ENCODE peak calls at places on chromosomes 11 and 22, in five cellular contexts. One of them, this sample, is unnamed.

GRCh38 chr22:35172452-35172851 is 84.8 kb upstream of the HMGXB4 start:
- DNase-seq in left lung: no peak
- DNase-seq in fibroblast of lung: no peak
- DNase-seq in HCT116: no peak
- DNase-seq in AG04450: no peak
- DNase-seq in this sample: no peak

GRCh38 chr11:33234397-33235168 is 22.6 kb upstream of the HIPK3 start:
- DNase-seq in left lung: peak
- DNase-seq in fibroblast of lung: peak
- DNase-seq in HCT116: no peak
- DNase-seq in AG04450: no peak
- DNase-seq in this sample: no peak

GRCh38 chr11:2444301-2445106 is at the start of the genes KCNQ1 and TRPM5:
- DNase-seq in left lung: peak
- DNase-seq in fibroblast of lung: no peak
- DNase-seq in HCT116: peak
- DNase-seq in AG04450: no peak
- DNase-seq in this sample: peak

GRCh38 chr22:24270556-24271405 is at the start of gene SPECC1L:
- DNase-seq in left lung: peak
- DNase-seq in fibroblast of lung: peak
- DNase-seq in HCT116: peak
- DNase-seq in AG04450: peak
- DNase-seq in this sample: peak

GRCh38 chr22:36762687-36763260 is 13.1 kb downstream of the IFT27 start:
- DNase-seq in left lung: peak
- DNase-seq in fibroblast of lung: peak
- DNase-seq in HCT116: no peak
- DNase-seq in AG04450: peak
- DNase-seq in this sample: no peak

GRCh38 chr11:120707098-120707497 is 195.6 kb downstream of the GRIK4 start:
- DNase-seq in left lung: no peak
- DNase-seq in fibroblast of lung: no peak
- DNase-seq in HCT116: no peak
- DNase-seq in AG04450: no peak
- DNase-seq in this sample: no peak

GRCh38 chr22:48300877-48301276 is 1526.8 kb downstream of the BRD1 start:
- DNase-seq in left lung: no peak
- DNase-seq in fibroblast of lung: no peak
- DNase-seq in HCT116: no peak
- DNase-seq in AG04450: no peak
- DNase-seq in this sample: no peak

GRCh38 chr11:130037058-130037457 is 32.6 kb upstream of the APLP2 start:
- DNase-seq in left lung: no peak
- DNase-seq in fibroblast of lung: peak
- DNase-seq in HCT116: no peak
- DNase-seq in AG04450: no peak
- DNase-seq in this sample: peak

GRCh38 chr11:99352642-99353041 is 331.9 kb downstream of the CNTN5 start:
- DNase-seq in left lung: no peak
- DNase-seq in fibroblast of lung: no peak
- DNase-seq in HCT116: no peak
- DNase-seq in AG04450: no peak
- DNase-seq in this sample: no peak

GRCh38 chr11:84886344-84886743 is 740.8 kb downstream of the DLG2 start:
- DNase-seq in left lung: no peak
- DNase-seq in fibroblast of lung: no peak
- DNase-seq in HCT116: no peak
- DNase-seq in AG04450: no peak
- DNase-seq in this sample: no peak

GRCh38 chr11:104700609-104701008 is 197.7 kb downstream of the CASP12 start:
- DNase-seq in left lung: no peak
- DNase-seq in fibroblast of lung: peak
- DNase-seq in HCT116: no peak
- DNase-seq in AG04450: peak
- DNase-seq in this sample: no peak

GRCh38 chr11:128776434-128777284 is 82.8 kb downstream of the FLI1 start:
- DNase-seq in left lung: peak
- DNase-seq in fibroblast of lung: peak
- DNase-seq in HCT116: peak
- DNase-seq in AG04450: no peak
- DNase-seq in this sample: no peak

GRCh38 chr11:117851852-117852251 is 24.6 kb downstream of the FXYD6 start:
- DNase-seq in left lung: no peak
- DNase-seq in fibroblast of lung: no peak
- DNase-seq in HCT116: no peak
- DNase-seq in AG04450: no peak
- DNase-seq in this sample: no peak

GRCh38 chr22:20156611-20157415 is 6.0 kb upstream of the CCDC188 start:
- DNase-seq in left lung: peak
- DNase-seq in fibroblast of lung: peak
- DNase-seq in HCT116: peak
- DNase-seq in AG04450: peak
- DNase-seq in this sample: peak

GRCh38 chr11:87300640-87301381 is 263.1 kb downstream of the TMEM135 start:
- DNase-seq in left lung: no peak
- DNase-seq in fibroblast of lung: peak
- DNase-seq in HCT116: no peak
- DNase-seq in AG04450: no peak
- DNase-seq in this sample: no peak

GRCh38 chr11:121104223-121104831 is 3.3 kb downstream of the TECTA start:
- DNase-seq in left lung: no peak
- DNase-seq in fibroblast of lung: no peak
- DNase-seq in HCT116: no peak
- DNase-seq in AG04450: no peak
- DNase-seq in this sample: no peak

GRCh38 chr22:17954200-17954859 is 70.0 kb downstream of the MICAL3 start:
- DNase-seq in left lung: no peak
- DNase-seq in fibroblast of lung: no peak
- DNase-seq in HCT116: no peak
- DNase-seq in AG04450: no peak
- DNase-seq in this sample: no peak

GRCh38 chr11:6612816-6613136 is 760 bp upstream of the TAF10 start:
- DNase-seq in left lung: no peak
- DNase-seq in fibroblast of lung: no peak
- DNase-seq in HCT116: peak
- DNase-seq in AG04450: no peak
- DNase-seq in this sample: no peak

GRCh38 chr11:8233691-8234424 is 29.8 kb downstream of the LMO1 start:
- DNase-seq in left lung: no peak
- DNase-seq in fibroblast of lung: no peak
- DNase-seq in HCT116: no peak
- DNase-seq in AG04450: no peak
- DNase-seq in this sample: peak

GRCh38 chr11:122910775-122911174 is 28.2 kb downstream of the JHY start:
- DNase-seq in left lung: no peak
- DNase-seq in fibroblast of lung: peak
- DNase-seq in HCT116: peak
- DNase-seq in AG04450: no peak
- DNase-seq in this sample: peak

GRCh38 chr11:123196060-123196714 is 1.1 kb upstream of the CLMP start:
- DNase-seq in left lung: no peak
- DNase-seq in fibroblast of lung: no peak
- DNase-seq in HCT116: no peak
- DNase-seq in AG04450: no peak
- DNase-seq in this sample: no peak

GRCh38 chr11:90476442-90477007 is 253.7 kb upstream of the CHORDC1 start:
- DNase-seq in left lung: no peak
- DNase-seq in fibroblast of lung: peak
- DNase-seq in HCT116: peak
- DNase-seq in AG04450: no peak
- DNase-seq in this sample: peak

GRCh38 chr11:6497069-6497839 is at the start of gene DNHD1:
- DNase-seq in left lung: no peak
- DNase-seq in fibroblast of lung: peak
- DNase-seq in HCT116: no peak
- DNase-seq in AG04450: no peak
- DNase-seq in this sample: no peak

GRCh38 chr22:25661067-25661466 is 80.9 kb upstream of the MYO18B start:
- DNase-seq in left lung: no peak
- DNase-seq in fibroblast of lung: peak
- DNase-seq in HCT116: no peak
- DNase-seq in AG04450: no peak
- DNase-seq in this sample: no peak

GRCh38 chr11:129402196-129402595 is 26.5 kb downstream of the BARX2 start:
- DNase-seq in left lung: no peak
- DNase-seq in fibroblast of lung: no peak
- DNase-seq in HCT116: no peak
- DNase-seq in AG04450: no peak
- DNase-seq in this sample: no peak

GRCh38 chr11:66369073-66369894 is 2.3 kb downstream of the SLC29A2 start:
- DNase-seq in left lung: peak
- DNase-seq in fibroblast of lung: no peak
- DNase-seq in HCT116: no peak
- DNase-seq in AG04450: no peak
- DNase-seq in this sample: no peak

GRCh38 chr22:40401532-40401931 is 31.1 kb downstream of the SGSM3 start:
- DNase-seq in left lung: peak
- DNase-seq in fibroblast of lung: no peak
- DNase-seq in HCT116: no peak
- DNase-seq in AG04450: no peak
- DNase-seq in this sample: no peak

GRCh38 chr11:104529916-104530315 is 366.0 kb upstream of the PDGFD start:
- DNase-seq in left lung: no peak
- DNase-seq in fibroblast of lung: peak
- DNase-seq in HCT116: no peak
- DNase-seq in AG04450: no peak
- DNase-seq in this sample: no peak

GRCh38 chr11:119404872-119405271 is 18.1 kb downstream of the THY1 start:
- DNase-seq in left lung: no peak
- DNase-seq in fibroblast of lung: no peak
- DNase-seq in HCT116: no peak
- DNase-seq in AG04450: no peak
- DNase-seq in this sample: no peak

GRCh38 chr11:119572481-119573424 is 149.8 kb upstream of the THY1 start:
- DNase-seq in left lung: no peak
- DNase-seq in fibroblast of lung: no peak
- DNase-seq in HCT116: peak
- DNase-seq in AG04450: no peak
- DNase-seq in this sample: peak

GRCh38 chr11:123585206-123585605 is 69.2 kb downstream of the SCN3B start:
- DNase-seq in left lung: no peak
- DNase-seq in fibroblast of lung: no peak
- DNase-seq in HCT116: no peak
- DNase-seq in AG04450: no peak
- DNase-seq in this sample: no peak

GRCh38 chr11:82775736-82776346 is 42.2 kb upstream of the FAM181B start:
- DNase-seq in left lung: no peak
- DNase-seq in fibroblast of lung: peak
- DNase-seq in HCT116: peak
- DNase-seq in AG04450: peak
- DNase-seq in this sample: peak
- TF ChIP-seq CTCF in left lung: peak
- TF ChIP-seq CTCF in fibroblast of lung: peak
- TF ChIP-seq CTCF in HCT116: peak
- TF ChIP-seq CTCF in AG04450: peak
- TF ChIP-seq CTCF in this sample: peak

GRCh38 chr22:44538518-44539315 is 40.7 kb upstream of the RTL6 start:
- DNase-seq in left lung: no peak
- DNase-seq in fibroblast of lung: no peak
- DNase-seq in HCT116: no peak
- DNase-seq in AG04450: no peak
- DNase-seq in this sample: no peak
- TF ChIP-seq CTCF in left lung: no peak
- TF ChIP-seq CTCF in fibroblast of lung: no peak
- TF ChIP-seq CTCF in HCT116: no peak
- TF ChIP-seq CTCF in AG04450: no peak
- TF ChIP-seq CTCF in this sample: no peak

GRCh38 chr11:47186076-47186936 is at the start of gene PACSIN3:
- DNase-seq in left lung: peak
- DNase-seq in fibroblast of lung: peak
- DNase-seq in HCT116: no peak
- DNase-seq in AG04450: no peak
- DNase-seq in this sample: peak

GRCh38 chr11:47188262-47188661 is 2.0 kb upstream of the PACSIN3 start:
- DNase-seq in left lung: no peak
- DNase-seq in fibroblast of lung: peak
- DNase-seq in HCT116: no peak
- DNase-seq in AG04450: no peak
- DNase-seq in this sample: no peak

GRCh38 chr11:47185305-47186075 is 744 bp downstream of the PACSIN3 start:
- DNase-seq in left lung: peak
- DNase-seq in fibroblast of lung: peak
- DNase-seq in HCT116: no peak
- DNase-seq in AG04450: no peak
- DNase-seq in this sample: peak

GRCh38 chr11:47187723-47188122 is 1.5 kb upstream of the PACSIN3 start:
- DNase-seq in left lung: no peak
- DNase-seq in fibroblast of lung: no peak
- DNase-seq in HCT116: no peak
- DNase-seq in AG04450: no peak
- DNase-seq in this sample: no peak

GRCh38 chr11:47186937-47187681 is 875 bp upstream of the PACSIN3 start:
- DNase-seq in left lung: peak
- DNase-seq in fibroblast of lung: peak
- DNase-seq in HCT116: no peak
- DNase-seq in AG04450: no peak
- DNase-seq in this sample: peak
- TF ChIP-seq CTCF in left lung: no peak
- TF ChIP-seq CTCF in fibroblast of lung: no peak
- TF ChIP-seq CTCF in HCT116: no peak
- TF ChIP-seq CTCF in AG04450: peak
- TF ChIP-seq CTCF in this sample: peak

GRCh38 chr11:34865261-34865660 is 50.9 kb downstream of the APIP start:
- DNase-seq in left lung: no peak
- DNase-seq in fibroblast of lung: no peak
- DNase-seq in HCT116: no peak
- DNase-seq in AG04450: no peak
- DNase-seq in this sample: no peak

GRCh38 chr11:34870548-34871209 is 45.5 kb downstream of the APIP start:
- DNase-seq in left lung: no peak
- DNase-seq in fibroblast of lung: no peak
- DNase-seq in HCT116: no peak
- DNase-seq in AG04450: no peak
- DNase-seq in this sample: no peak

GRCh38 chr11:34866375-34866774 is 49.8 kb downstream of the APIP start:
- DNase-seq in left lung: no peak
- DNase-seq in fibroblast of lung: peak
- DNase-seq in HCT116: no peak
- DNase-seq in AG04450: no peak
- DNase-seq in this sample: no peak

GRCh38 chr11:34874202-34874601 is 42.0 kb downstream of the APIP start:
- DNase-seq in left lung: no peak
- DNase-seq in fibroblast of lung: no peak
- DNase-seq in HCT116: no peak
- DNase-seq in AG04450: no peak
- DNase-seq in this sample: no peak

DNA sequence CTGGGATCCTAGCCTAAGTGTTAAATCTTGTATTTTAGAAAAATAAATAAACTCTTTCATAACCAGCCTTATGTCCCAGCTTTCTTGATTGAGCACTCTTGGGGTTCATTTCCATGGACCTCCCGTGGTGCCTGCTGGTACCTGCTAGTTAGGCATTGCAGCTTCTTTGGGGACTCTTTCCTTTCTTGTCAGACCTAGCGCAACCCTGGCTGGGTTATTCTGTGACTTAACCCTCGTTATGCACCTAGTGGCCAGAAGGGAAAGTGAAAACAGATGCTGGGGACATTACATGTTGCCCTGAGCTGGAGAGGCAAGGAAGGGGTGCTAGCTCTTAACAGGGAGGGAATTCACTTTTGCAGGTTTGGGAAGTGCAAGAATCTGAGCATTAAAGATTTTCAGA is 46.8 kb downstream of the APIP start:
- DNase-seq in left lung: no peak
- DNase-seq in fibroblast of lung: no peak
- DNase-seq in HCT116: no peak
- DNase-seq in AG04450: no peak
- DNase-seq in this sample: no peak
- TF ChIP-seq CTCF in left lung: no peak
- TF ChIP-seq CTCF in fibroblast of lung: peak
- TF ChIP-seq CTCF in HCT116: no peak
- TF ChIP-seq CTCF in AG04450: peak
- TF ChIP-seq CTCF in this sample: no peak